ENCODE peak calls at places on chromosomes 16 and 17, in seven cellular contexts. P is pancreas; S is stimulated activated naive CD8-positive, alpha-beta T cell treated with anti-CD3 and anti-CD28 coated beads, Interleukin-15, Interleukin-2, amounts not matched to agents 100 U/mL and 50 U/mL, for 24 hours; V is DND-41; M is iris pigment epithelial cell; N is D341Med; G is endothelial cell of umbilical vein. J is an unnamed sample.

GRCh38 chr16:85716016-85716679 is 27.4 kb upstream of the GINS2 start:
- DNase-seq in P (no peak), S (no peak), V (no peak), M (no peak), N (no peak), G (no peak), J (no peak)

GRCh38 chr17:16040710-16041251 is 41.2 kb downstream of the TTC19 start:
- DNase-seq in P (peak; percentile 59), S (no peak), V (no peak), M (peak; percentile 69), N (no peak), G (peak; percentile 12), J (no peak)

GRCh38 chr16:48081656-48082055 is 74.1 kb downstream of the ABCC12 start:
- DNase-seq in P (no peak), S (no peak), V (no peak), M (peak; percentile 88), N (no peak), G (no peak), J (no peak)

GRCh38 chr17:70913086-70913485 is 743.8 kb downstream of the KCNJ2 start:
- DNase-seq in P (no peak), S (no peak), V (no peak), M (peak; percentile 7), N (no peak), G (no peak), J (no peak)

GRCh38 chr16:1346422-1347285 is 5.0 kb downstream of the TSR3 start:
- DNase-seq in P (peak; percentile 30), S (no peak), V (no peak), M (no peak), N (no peak), G (no peak), J (peak; percentile 53)

GRCh38 chr17:21001813-21002221 is 41.0 kb downstream of the USP22 start:
- DNase-seq in P (no peak), S (no peak), V (no peak), M (no peak), N (no peak), G (no peak), J (no peak)

GRCh38 chr16:84545114-84545737 is 40.8 kb upstream of the MEAK7 start:
- DNase-seq in P (no peak), S (no peak), V (no peak), M (no peak), N (peak; percentile 73), G (no peak), J (no peak)

GRCh38 chr17:48054238-48055185 is 6.4 kb downstream of the NFE2L1 start:
- DNase-seq in P (peak; percentile 77), S (no peak), V (no peak), M (peak; percentile 95), N (peak; percentile 75), G (no peak), J (peak; percentile 99)

GRCh38 chr16:67115649-67116048 is 5.9 kb downstream of the PHAF1 start:
- DNase-seq in P (no peak), S (no peak), V (no peak), M (peak; percentile 87), N (no peak), G (no peak), J (no peak)

GRCh38 chr16:65793781-65794180 is 572.7 kb upstream of the CDH5 start:
- DNase-seq in P (no peak), S (no peak), V (no peak), M (no peak), N (no peak), G (no peak), J (no peak)

GRCh38 chr17:36602030-36602737 is 801 bp downstream of the MRM1 start:
- DNase-seq in P (peak; percentile 46), S (peak; percentile 27), V (peak; percentile 21), M (peak; percentile 24), N (no peak), G (peak; percentile 26), J (peak; percentile 58)

GRCh38 chr17:62134397-62134796 is 69.3 kb upstream of the MED13 start:
- DNase-seq in P (no peak), S (no peak), V (no peak), M (peak; percentile 23), N (no peak), G (no peak), J (no peak)

GRCh38 chr17:63420868-63421680 is 25.0 kb downstream of the CYB561 start:
- DNase-seq in P (no peak), S (no peak), V (no peak), M (no peak), N (no peak), G (no peak), J (no peak)

GRCh38 chr17:2212328-2212981 is 91.1 kb downstream of the SMG6 start:
- DNase-seq in P (no peak), S (no peak), V (no peak), M (peak; percentile 91), N (no peak), G (no peak), J (no peak)

GRCh38 chr16:85211247-85211910 is 99.1 kb upstream of the CIBAR2 start:
- DNase-seq in P (no peak), S (no peak), V (no peak), M (peak; percentile 52), N (no peak), G (no peak), J (no peak)

GRCh38 chr16:73154063-73154870 is 106.3 kb upstream of the ZFHX3 start:
- DNase-seq in P (no peak), S (no peak), V (no peak), M (peak; percentile 56), N (no peak), G (peak; percentile 87), J (no peak)

GRCh38 chr17:6402258-6402657 is 32.7 kb downstream of the AIPL1 start:
- DNase-seq in P (no peak), S (no peak), V (no peak), M (no peak), N (no peak), G (no peak), J (no peak)

GRCh38 chr17:80892019-80892855 is 99.4 kb upstream of the CHMP6 start:
- DNase-seq in P (no peak), S (peak; percentile 91), V (no peak), M (peak; percentile 98), N (no peak), G (peak; percentile 91), J (no peak)

GRCh38 chr16:85935957-85936760 is 37.2 kb downstream of the IRF8 start:
- DNase-seq in P (no peak), S (peak; percentile 81), V (peak; percentile 8), M (peak; percentile 47), N (no peak), G (no peak), J (no peak)